ENCODE peak calls at places on chromosomes 4 and X, in six cellular contexts. D is esophagus muscularis mucosa, N is AG09309, E is endodermal cell, S is AG10803, I is PC-3. Z is an unnamed sample.

GRCh38 chr4:17128268-17128667 is 229.8 kb upstream of the LDB2 start:
- DNase-seq in D (no peak), I (no peak), N (peak), S (peak), E (no peak), Z (no peak)

GRCh38 chr4:22410645-22411247 is 105.1 kb downstream of the ADGRA3 start:
- DNase-seq in I (peak), N (no peak), S (peak), E (no peak), D (no peak), Z (peak)

GRCh38 chr4:39179681-39180080 is 2.6 kb upstream of the WDR19 start:
- DNase-seq in D (no peak), S (no peak), E (no peak), I (no peak), N (no peak), Z (no peak)

GRCh38 chr4:150055467-150055866 is 22.8 kb upstream of the DCLK2 start:
- DNase-seq in N (no peak), I (no peak), D (no peak), S (no peak), E (no peak), Z (no peak)

GRCh38 chrX:38634665-38635064 is 73.3 kb downstream of the TSPAN7 start:
- DNase-seq in E (no peak), N (no peak), S (no peak), D (no peak), I (no peak), Z (no peak)

GRCh38 chrX:121256653-121257052 is 209.2 kb downstream of the GLUD2 start:
- DNase-seq in E (no peak), I (peak), S (peak), N (no peak), D (no peak), Z (peak)

GRCh38 chr4:10333942-10334341 is 123.3 kb downstream of the ZNF518B start:
- DNase-seq in D (no peak), S (peak), I (no peak), N (no peak), E (peak), Z (no peak)

GRCh38 chr4:96525901-96526300 is 686.0 kb downstream of the PDHA2 start:
- DNase-seq in D (no peak), N (no peak), E (no peak), S (no peak), I (peak), Z (peak)

GRCh38 chr4:145380123-145380522 is 101.5 kb upstream of the SMAD1 start:
- DNase-seq in N (no peak), D (no peak), I (peak), S (no peak), E (no peak), Z (no peak)

GRCh38 chrX:133444952-133445831 is 29.9 kb upstream of the GPC4 start:
- DNase-seq in E (peak), I (peak), D (no peak), N (no peak), S (no peak), Z (peak)

GRCh38 chr4:172927096-172927495 is 241.5 kb upstream of the GALNT7 start:
- DNase-seq in S (no peak), N (no peak), I (no peak), E (no peak), D (no peak), Z (no peak)

GRCh38 chr4:121030711-121031110 is 41.6 kb downstream of the NDNF start:
- DNase-seq in S (peak), E (no peak), N (no peak), D (no peak), I (no peak), Z (no peak)

GRCh38 chr4:43277003-43277402 is 384.5 kb downstream of the GRXCR1 start:
- DNase-seq in S (peak), D (no peak), I (peak), E (no peak), N (no peak), Z (peak)

GRCh38 chr4:170743633-170744032 is 653.9 kb upstream of the AADAT start:
- DNase-seq in I (no peak), E (no peak), N (no peak), D (no peak), S (no peak), Z (no peak)

GRCh38 chr4:168781884-168782283 is 228.2 kb downstream of the CBR4 start:
- DNase-seq in N (no peak), S (no peak), E (no peak), D (no peak), I (no peak), Z (no peak)

DNA sequence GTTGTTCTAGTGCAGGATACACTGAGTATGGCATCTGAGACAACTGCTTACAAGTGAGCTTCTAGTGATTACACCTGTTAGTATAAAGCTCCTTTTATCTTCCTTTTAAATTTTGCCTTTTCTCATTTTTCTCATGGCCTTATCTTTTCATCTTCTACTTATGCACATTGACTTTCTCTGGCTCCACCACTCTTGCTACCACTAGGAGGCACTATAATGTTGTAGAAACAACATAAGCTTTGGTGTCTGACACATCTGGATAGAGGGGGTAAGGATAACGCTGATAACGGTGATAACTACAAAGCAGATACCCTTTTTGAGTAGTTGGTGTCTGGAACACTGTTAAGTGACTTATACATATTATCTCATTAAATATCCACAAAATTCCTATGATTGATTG is 187.4 kb upstream of the TEX13C start:
- DNase-seq in I (peak), N (no peak), D (no peak), E (no peak), S (no peak), Z (no peak)
- TF ChIP-seq CTCF in I (peak), N (peak), D (peak), E (peak), S (no peak), Z (no peak)

GRCh38 chrX:2926664-2927275 is 2.4 kb downstream of the ARSD start:
- DNase-seq in D (no peak), I (no peak), E (no peak), S (no peak), N (no peak), Z (no peak)

GRCh38 chrX:2931155-2931554 is 2.0 kb upstream of the ARSD start:
- DNase-seq in D (no peak), E (no peak), N (no peak), S (no peak), I (no peak), Z (no peak)

GRCh38 chrX:2928127-2928582 is 984 bp downstream of the ARSD start:
- DNase-seq in E (no peak), S (no peak), D (peak), I (no peak), N (no peak), Z (no peak)

GRCh38 chrX:2931612-2932011 is 2.5 kb upstream of the ARSD start:
- DNase-seq in E (peak), N (no peak), D (no peak), S (no peak), I (no peak), Z (no peak)

DNA sequence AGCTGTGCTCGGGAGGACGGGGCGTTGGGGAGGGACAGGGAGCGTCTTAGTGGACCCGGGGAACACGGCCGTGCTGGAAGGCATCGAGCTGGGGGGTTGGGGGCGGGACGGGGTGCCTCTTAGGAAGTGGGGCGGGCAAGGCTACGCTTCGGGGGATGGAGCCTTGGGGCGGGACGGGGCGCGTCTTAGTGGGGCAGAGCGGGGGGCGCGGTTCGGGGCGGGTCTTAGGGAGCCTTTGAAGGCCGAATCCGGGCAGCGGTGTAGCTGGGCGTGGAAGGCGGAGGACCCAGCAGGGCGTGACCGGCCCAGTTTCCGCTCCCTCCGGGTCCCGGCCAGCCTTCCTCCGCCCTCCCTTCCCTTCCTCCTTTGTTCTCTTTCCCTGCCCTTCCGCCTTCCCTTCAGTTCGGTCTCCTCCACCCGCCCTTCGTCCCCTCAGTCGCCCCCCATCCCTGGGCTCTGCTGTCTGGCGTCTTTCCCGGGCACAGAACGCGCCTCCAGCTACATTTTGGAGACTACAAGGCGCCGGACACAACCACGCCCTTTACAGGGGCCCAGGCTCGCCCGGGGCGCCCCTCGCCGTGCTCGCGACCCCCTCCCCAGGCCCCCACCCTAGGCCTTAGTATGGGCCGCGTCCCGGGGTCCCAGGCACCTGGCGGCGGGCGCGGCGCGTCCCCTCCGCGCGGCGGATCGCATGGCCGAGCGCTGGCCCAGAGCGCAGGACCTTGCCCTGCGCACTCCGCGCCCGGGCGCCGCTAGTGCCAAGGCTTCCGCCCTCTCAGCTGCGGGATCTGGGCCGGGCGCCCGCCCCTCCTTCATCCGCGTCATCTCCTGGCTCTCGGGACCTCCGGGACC is at the start of gene ARSD:
- DNase-seq in D (peak), I (peak), E (peak), S (peak), N (peak), Z (peak)
- H3K4me3 ChIP-seq in D (peak), I (peak), E (peak), S (peak), N (peak), Z (peak)

GRCh38 chr4:6383019-6383404 is 89.4 kb downstream of the PPP2R2C start:
- DNase-seq in N (no peak), D (no peak), I (no peak), E (no peak), S (no peak), Z (no peak)

GRCh38 chr4:6385288-6385687 is 87.1 kb downstream of the PPP2R2C start:
- DNase-seq in N (no peak), E (no peak), S (no peak), D (no peak), I (no peak), Z (no peak)

GRCh38 chr4:6386091-6386490 is 86.3 kb downstream of the PPP2R2C start:
- DNase-seq in E (no peak), D (no peak), S (no peak), N (no peak), I (no peak), Z (no peak)

GRCh38 chr4:6381571-6382123 is 90.8 kb downstream of the PPP2R2C start:
- DNase-seq in N (no peak), I (no peak), E (no peak), D (no peak), S (no peak), Z (no peak)

DNA sequence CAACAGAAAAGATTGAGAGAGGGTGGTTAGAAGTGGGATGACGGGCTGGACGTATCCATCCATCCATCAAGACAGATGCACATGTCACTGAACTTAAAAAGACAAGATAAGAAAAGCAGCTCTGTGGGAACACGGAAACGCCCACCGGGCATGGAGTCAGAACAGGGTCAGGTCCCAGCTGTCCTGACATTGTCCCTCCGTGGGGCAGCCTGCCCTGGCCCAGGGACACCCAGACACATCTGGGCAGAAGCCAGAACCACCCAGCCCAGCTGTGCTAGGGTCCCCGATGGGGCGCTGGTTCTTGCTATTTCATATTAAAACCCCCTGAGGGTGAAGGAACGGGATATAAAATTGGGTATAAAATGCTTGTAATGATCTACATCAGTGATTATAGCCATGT is 88.5 kb downstream of the PPP2R2C start:
- DNase-seq in I (no peak), D (no peak), N (no peak), S (no peak), E (no peak), Z (no peak)
- TF ChIP-seq CTCF in I (no peak), D (no peak), N (no peak), S (no peak), E (no peak), Z (no peak)

GRCh38 chr4:153115322-153116100 is 88.7 kb upstream of the TRIM2 start:
- DNase-seq in I (peak), N (peak), E (no peak), S (peak), D (no peak), Z (peak)
- H3K4me3 ChIP-seq in I (peak), N (peak), E (no peak), S (peak), D (peak), Z (no peak)

GRCh38 chrX:130578906-130579305 is 177.1 kb downstream of the RBMX2 start:
- DNase-seq in D (no peak), I (peak), S (no peak), E (no peak), N (no peak), Z (no peak)

GRCh38 chrX:130577431-130577830 is 175.6 kb downstream of the RBMX2 start:
- DNase-seq in N (no peak), S (no peak), E (no peak), D (no peak), I (no peak), Z (no peak)

DNA sequence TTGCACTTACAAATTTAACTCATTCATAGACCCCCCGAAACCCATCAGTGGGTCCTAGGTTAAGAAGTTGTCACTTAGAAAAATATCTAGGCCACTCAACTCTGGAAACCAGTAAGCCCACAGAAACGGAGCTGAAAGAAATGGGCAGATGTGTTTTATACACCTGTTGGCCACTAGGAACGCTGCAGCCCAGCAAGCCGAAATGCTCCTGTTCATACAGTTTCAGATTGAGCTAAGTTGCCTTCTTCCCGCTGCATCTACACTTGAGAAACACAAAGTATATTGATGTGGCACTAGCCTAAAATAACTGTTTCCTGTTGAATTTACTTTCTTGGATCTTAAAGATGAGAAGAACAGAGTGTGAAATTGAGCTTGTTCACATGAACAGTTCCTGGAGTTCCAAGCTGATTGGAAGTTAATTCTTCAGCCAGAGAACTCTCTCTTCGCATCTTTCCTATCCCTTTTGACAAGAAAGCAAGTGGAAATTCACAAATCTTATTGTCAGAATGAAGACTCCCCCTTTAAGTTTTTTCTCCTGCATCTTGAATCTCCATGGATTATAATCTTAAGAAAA is 174.1 kb downstream of the RBMX2 start:
- DNase-seq in N (peak), E (peak), S (peak), D (no peak), I (peak), Z (peak)
- TF ChIP-seq CTCF in N (peak), E (peak), S (peak), D (peak), I (peak), Z (peak)

Z was measured in astrocyte of the spinal cord.